ENCODE peak calls at places on chromosomes 16 and 17, in four cellular contexts. U, C, F and W are unnamed samples.

GRCh38 chr17:60391419-60392041 is 403 bp downstream of the USP32 start:
- DNase-seq in U (no peak), F (no peak), C (no peak), W (no peak)

GRCh38 chr17:48997827-48998556 is 807 bp downstream of the IGF2BP1 start:
- DNase-seq in F (peak), U (no peak), C (no peak), W (no peak)

GRCh38 chr17:640436-640835 is 74.2 kb downstream of the VPS53 start:
- DNase-seq in F (no peak), U (no peak), C (no peak), W (no peak)

GRCh38 chr17:60390881-60391418 is 983 bp downstream of the USP32 start:
- DNase-seq in F (peak), C (no peak), U (no peak), W (no peak)

GRCh38 chr17:57913576-57914273 is 41.5 kb downstream of the CUEDC1 start:
- DNase-seq in C (no peak), U (no peak), F (no peak), W (no peak)

GRCh38 chr16:24130494-24131085 is 125.5 kb upstream of the CACNG3 start:
- DNase-seq in F (no peak), U (no peak), C (no peak), W (no peak)

GRCh38 chr17:13490906-13491502 is 110.7 kb downstream of the HS3ST3A1 start:
- DNase-seq in C (no peak), F (no peak), U (no peak), W (no peak)

GRCh38 chr16:47197536-47198179 is 53.9 kb upstream of the NETO2 start:
- DNase-seq in C (no peak), U (no peak), F (no peak), W (no peak)

GRCh38 chr17:42422958-42423712 is at the start of gene CAVIN1:
- DNase-seq in C (no peak), U (peak), F (peak), W (no peak)

GRCh38 chr16:81987706-81988105 is 23.6 kb downstream of the SDR42E1 start:
- DNase-seq in C (no peak), U (no peak), F (no peak), W (no peak)

GRCh38 chr17:48030531-48030930 is 7.1 kb downstream of the COPZ2 start:
- DNase-seq in F (no peak), C (no peak), U (no peak), W (no peak)

GRCh38 chr17:73645050-73645871 is 1.0 kb upstream of the SDK2 start:
- DNase-seq in F (peak), U (no peak), C (no peak), W (no peak)

GRCh38 chr17:61129876-61130275 is 269.8 kb upstream of the TBX2 start:
- DNase-seq in U (no peak), F (no peak), C (no peak), W (no peak)

GRCh38 chr16:10305912-10306311 is 79.9 kb upstream of the ATF7IP2 start:
- DNase-seq in U (no peak), F (no peak), C (no peak), W (no peak)

GRCh38 chr17:15083225-15083624 is 181.9 kb downstream of the PMP22 start:
- DNase-seq in F (no peak), C (no peak), U (no peak), W (no peak)

GRCh38 chr16:72952404-72953301 is 95.3 kb downstream of the ZFHX3 start:
- DNase-seq in F (no peak), U (no peak), C (no peak), W (no peak)

DNA sequence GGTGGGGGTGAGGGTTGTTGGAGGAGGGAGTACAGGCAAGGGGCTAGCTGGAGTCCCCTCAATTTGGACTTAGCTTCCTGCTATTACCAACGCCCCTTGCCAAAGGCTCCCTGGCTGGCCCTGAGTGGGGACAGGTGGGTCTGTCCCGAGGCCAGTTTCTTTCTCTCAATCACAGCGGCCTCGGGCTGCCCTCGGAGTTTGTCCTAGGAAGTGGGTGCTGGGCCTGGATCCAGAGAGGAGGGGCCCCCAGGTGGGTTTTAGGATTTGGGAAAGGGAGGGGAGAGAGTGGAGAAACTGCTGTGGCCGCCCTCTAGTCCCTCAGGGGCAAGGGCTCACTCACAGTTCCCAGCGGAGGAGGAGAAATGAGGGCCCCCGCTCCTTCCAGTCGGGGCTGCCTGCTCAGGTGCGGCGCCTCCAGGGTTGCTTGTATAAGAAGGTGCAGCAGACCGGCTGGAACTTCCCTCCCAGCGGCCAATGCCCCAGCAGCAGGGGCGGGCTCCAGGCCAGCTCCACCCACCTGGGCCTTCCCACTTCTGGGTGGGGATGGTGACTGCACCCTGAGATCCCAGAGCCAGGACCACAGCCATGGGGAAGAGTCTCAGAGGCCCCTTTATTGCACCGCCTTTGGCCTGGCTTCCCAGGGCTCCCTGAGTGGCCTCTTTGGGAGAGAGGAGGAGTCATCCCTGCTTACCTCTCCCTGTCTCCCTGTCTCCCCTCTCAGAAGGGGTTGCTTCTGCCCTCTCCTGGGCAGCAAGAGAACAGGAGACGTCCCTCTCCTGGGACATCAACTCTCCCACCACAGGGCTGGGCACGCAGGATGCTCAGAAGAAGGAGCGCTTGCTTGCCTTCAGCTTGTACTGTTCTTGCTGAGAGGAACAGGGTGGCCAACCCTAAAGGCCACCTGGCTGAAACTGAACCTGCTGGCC is 112.0 kb upstream of the SMURF2 start:
- DNase-seq in F (no peak), C (peak), U (no peak), W (no peak)
- TF ChIP-seq CTCF in F (no peak), C (peak), U (no peak), W (peak)

GRCh38 chr17:8757189-8757588 is 1.2 kb downstream of the SPDYE4 start:
- DNase-seq in F (no peak), C (no peak), U (no peak), W (no peak)
- TF ChIP-seq CTCF in F (no peak), C (no peak), U (no peak), W (no peak)

DNA sequence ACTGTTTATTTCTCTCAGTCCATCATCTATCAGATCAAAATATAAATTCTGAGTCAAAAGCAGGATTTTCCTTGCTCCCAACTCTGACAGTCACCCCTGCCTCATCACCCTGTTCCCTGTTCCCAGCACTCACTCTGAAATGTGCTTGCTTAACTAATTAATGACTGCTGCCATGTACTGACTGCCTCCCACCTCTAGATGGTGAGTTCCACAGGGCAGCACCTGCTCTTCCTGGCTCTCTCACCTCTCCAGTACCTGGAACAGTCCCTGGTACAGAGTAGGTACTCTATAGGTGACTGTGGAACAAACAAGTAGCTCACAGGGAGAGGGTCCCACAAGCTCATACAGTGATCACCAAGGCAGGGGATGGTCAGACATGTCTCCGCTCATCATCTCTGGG is 114.3 kb upstream of the C16orf82 start:
- DNase-seq in C (no peak), U (no peak), F (no peak), W (no peak)
- TF ChIP-seq CTCF in C (no peak), U (no peak), F (no peak), W (no peak)

GRCh38 chr16:77043076-77043475 is 147.9 kb upstream of the MON1B start:
- DNase-seq in F (no peak), C (peak), U (no peak), W (no peak)
- TF ChIP-seq CTCF in F (no peak), C (peak), U (no peak), W (peak)

GRCh38 chr16:88924834-88925539 is 52.0 kb downstream of the CBFA2T3 start:
- DNase-seq in F (peak), C (no peak), U (no peak), W (no peak)
- TF ChIP-seq CTCF in F (peak), C (no peak), U (no peak), W (peak)

DNA sequence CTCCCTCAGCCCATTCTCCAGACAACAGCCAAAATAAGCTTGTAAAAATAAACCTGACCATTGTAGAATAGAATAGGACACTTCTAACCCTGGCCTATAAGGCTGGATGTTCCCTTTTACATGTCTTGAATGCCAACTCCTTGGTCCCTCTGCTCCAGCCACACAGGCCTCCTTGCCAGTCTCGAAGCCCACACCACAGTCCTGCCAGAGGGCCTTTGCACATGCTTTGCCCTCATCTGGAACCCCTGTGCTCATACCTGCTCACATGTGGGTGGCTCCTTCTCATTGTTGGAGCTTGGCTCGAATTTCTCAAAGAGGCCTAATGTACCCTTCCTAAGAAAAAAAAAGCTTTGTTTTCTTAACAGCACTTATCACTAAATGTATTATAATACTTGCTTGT is 5.4 kb upstream of the SLC12A3 start:
- DNase-seq in U (no peak), C (no peak), F (no peak), W (no peak)
- TF ChIP-seq CTCF in U (no peak), C (no peak), F (no peak), W (no peak)

GRCh38 chr17:82127315-82127595 is 29.2 kb upstream of the FASN start:
- DNase-seq in C (no peak), F (no peak), U (no peak), W (no peak)

GRCh38 chr17:82127704-82128103 is 29.7 kb upstream of the FASN start:
- DNase-seq in F (no peak), C (no peak), U (no peak), W (no peak)

GRCh38 chr17:82128287-82128686 is 30.3 kb upstream of the FASN start:
- DNase-seq in C (no peak), U (no peak), F (no peak), W (no peak)

GRCh38 chr17:82126479-82127314 is 28.7 kb upstream of the FASN start:
- DNase-seq in U (no peak), F (no peak), C (no peak), W (no peak)

GRCh38 chr17:82129095-82129494 is 31.1 kb upstream of the FASN start:
- DNase-seq in U (no peak), F (no peak), C (no peak), W (no peak)
- TF ChIP-seq CTCF in U (no peak), F (no peak), C (peak), W (no peak)

GRCh38 chr16:85750021-85750826 is 672 bp downstream of the C16orf74 start:
- DNase-seq in U (no peak), F (peak), C (no peak), W (no peak)
- TF ChIP-seq CTCF in U (no peak), F (no peak), C (no peak), W (peak)